ENCODE peak calls at places on chromosomes 3 and 15, in ten cellular contexts. O, F, V, M, X, I, E, A, T and G are unnamed samples.
A peak's percentile ranks its signal among the peaks of the same experiment; 100 is the strongest.

GRCh38 chr3:196666001-196666867 is 26.7 kb downstream of the NRROS start:
- DNase-seq in O (peak; percentile 20), V (peak; percentile 17), F (peak; percentile 57), M (peak; percentile 46), X (no peak), I (no peak), T (no peak), A (no peak), E (peak; percentile 74), G (no peak)

GRCh38 chr15:58484794-58485600 is 53.2 kb downstream of the LIPC start:
- DNase-seq in X (no peak), O (no peak), E (no peak), I (no peak), A (no peak), M (no peak), F (no peak), V (no peak), T (no peak), G (no peak)

GRCh38 chr3:51581529-51581928 is 43.0 kb downstream of the RAD54L2 start:
- DNase-seq in I (no peak), M (no peak), O (peak; percentile 10), A (no peak), V (no peak), X (no peak), F (peak; percentile 55), T (no peak), E (peak; percentile 42), G (no peak)

GRCh38 chr3:8733332-8734094 is at the start of gene CAV3:
- DNase-seq in A (no peak), O (no peak), F (no peak), E (peak; percentile 34), T (no peak), M (no peak), X (no peak), I (no peak), V (no peak), G (no peak)

GRCh38 chr3:47161983-47162694 is 1.8 kb downstream of the SETD2 start:
- DNase-seq in V (no peak), X (no peak), T (peak; percentile 33), A (no peak), O (peak; percentile 24), I (no peak), F (peak; percentile 5), E (peak; percentile 14), M (no peak), G (no peak)

GRCh38 chr3:126117786-126118185 is 33.9 kb upstream of the SLC41A3 start:
- DNase-seq in I (no peak), X (no peak), T (no peak), A (no peak), V (no peak), O (no peak), F (no peak), E (no peak), M (no peak), G (no peak)

GRCh38 chr3:42872718-42873117 is 3.0 kb downstream of the CYP8B1 start:
- DNase-seq in F (no peak), A (no peak), T (no peak), V (no peak), E (no peak), X (no peak), I (no peak), M (no peak), O (no peak), G (no peak)

GRCh38 chr15:83850015-83850414 is 196.1 kb downstream of the ADAMTSL3 start:
- DNase-seq in V (no peak), O (no peak), T (no peak), E (no peak), X (no peak), M (no peak), F (no peak), A (no peak), I (no peak), G (no peak)

GRCh38 chr3:152047465-152047864 is 174.0 kb downstream of the SUCNR1 start:
- DNase-seq in M (peak; percentile 4), X (no peak), A (no peak), E (peak; percentile 27), T (no peak), I (no peak), O (peak; percentile 93), V (no peak), F (peak; percentile 82), G (no peak)

GRCh38 chr3:76096836-76097587 is 311.7 kb upstream of the ZNF717 start:
- DNase-seq in F (peak; percentile 77), O (no peak), T (no peak), M (no peak), A (no peak), V (no peak), E (no peak), X (no peak), I (no peak), G (no peak)

GRCh38 chr15:27796405-27797085 is 302.6 kb downstream of the OCA2 start:
- DNase-seq in E (no peak), X (no peak), M (no peak), A (no peak), O (no peak), T (no peak), F (no peak), I (no peak), V (peak; percentile 15), G (no peak)

GRCh38 chr15:32659340-32659831 is 17.9 kb downstream of the SCG5 start:
- DNase-seq in E (peak; percentile 91), X (no peak), V (no peak), I (no peak), F (peak; percentile 57), A (no peak), M (peak; percentile 89), T (no peak), O (peak; percentile 46), G (no peak)

GRCh38 chr3:188772886-188773285 is 398.9 kb upstream of the TPRG1 start:
- DNase-seq in I (no peak), E (peak; percentile 89), X (no peak), F (peak; percentile 89), T (no peak), M (no peak), V (no peak), O (peak; percentile 67), A (no peak), G (no peak)

GRCh38 chr15:45780352-45780751 is 145.5 kb downstream of the SQOR start:
- DNase-seq in A (no peak), X (no peak), F (no peak), O (no peak), T (no peak), V (no peak), E (no peak), I (no peak), M (no peak), G (no peak)

GRCh38 chr15:72169921-72170611 is 27.5 kb downstream of the GRAMD2A start:
- DNase-seq in V (no peak), I (no peak), T (no peak), A (no peak), E (no peak), O (no peak), X (no peak), M (no peak), F (no peak), G (no peak)

GRCh38 chr3:129827765-129828164 is 65.7 kb downstream of the TMCC1 start:
- DNase-seq in A (no peak), X (no peak), V (no peak), I (no peak), M (no peak), T (peak; percentile 27), O (no peak), F (no peak), E (no peak), G (no peak)

GRCh38 chr15:51046799-51047449 is 47.8 kb downstream of the TNFAIP8L3 start:
- DNase-seq in I (no peak), A (no peak), F (peak; percentile 68), E (peak; percentile 66), M (no peak), T (no peak), V (no peak), O (peak; percentile 49), X (no peak), G (no peak)

GRCh38 chr3:71478568-71478967 is 105.0 kb downstream of the FOXP1 start:
- DNase-seq in T (no peak), E (peak; percentile 35), M (no peak), X (no peak), O (peak; percentile 22), A (peak; percentile 59), I (peak; percentile 48), F (no peak), V (no peak), G (no peak)

GRCh38 chr3:156551746-156552145 is 3.2 kb downstream of the SSR3 start:
- DNase-seq in E (peak; percentile 94), A (no peak), F (peak; percentile 86), X (no peak), M (peak; percentile 60), I (no peak), V (no peak), T (no peak), O (peak; percentile 69), G (no peak)

GRCh38 chr3:45227131-45227819 is 1.2 kb upstream of the TMEM158 start:
- DNase-seq in F (no peak), E (no peak), T (no peak), X (no peak), M (no peak), I (no peak), V (no peak), O (peak; percentile 31), A (no peak), G (no peak)

GRCh38 chr15:58260911-58261267 is 122.7 kb downstream of the AQP9 start:
- DNase-seq in V (peak; percentile 54), I (no peak), E (peak; percentile 54), X (no peak), O (no peak), T (no peak), A (no peak), M (peak; percentile 49), F (peak; percentile 16), G (no peak)

GRCh38 chr3:195254454-195255175 is 16.3 kb downstream of the XXYLT1 start:
- DNase-seq in I (no peak), X (no peak), O (no peak), T (no peak), V (no peak), E (no peak), A (no peak), M (no peak), F (no peak), G (no peak)

GRCh38 chr3:150663461-150663860 is 40.3 kb downstream of the ERICH6 start:
- DNase-seq in A (no peak), F (no peak), O (no peak), E (no peak), V (no peak), X (no peak), I (no peak), M (no peak), T (no peak), G (no peak)

GRCh38 chr15:70320077-70320830 is 222.5 kb upstream of the TLE3 start:
- DNase-seq in F (no peak), V (no peak), I (no peak), T (peak; percentile 55), O (no peak), E (no peak), M (no peak), X (no peak), A (no peak), G (no peak)

GRCh38 chr3:8625991-8626390 is 18.6 kb downstream of the SSUH2 start:
- DNase-seq in O (no peak), V (no peak), F (no peak), A (no peak), M (no peak), E (peak; percentile 72), T (no peak), I (no peak), X (no peak), G (no peak)

GRCh38 chr3:32551087-32551486 is 19.6 kb downstream of the DYNC1LI1 start:
- DNase-seq in X (no peak), A (no peak), M (no peak), E (no peak), I (no peak), F (no peak), T (peak; percentile 9), O (no peak), V (no peak), G (no peak)

GRCh38 chr15:69467636-69468035 is 15.0 kb downstream of the RPLP1 start:
- DNase-seq in A (no peak), F (no peak), O (no peak), T (no peak), E (no peak), M (no peak), V (no peak), I (no peak), X (no peak), G (no peak)

GRCh38 chr3:126523745-126524428 is at the start of gene CHST13:
- DNase-seq in T (no peak), V (no peak), O (peak; percentile 56), M (peak; percentile 19), X (no peak), I (no peak), F (peak; percentile 36), A (no peak), E (peak; percentile 50), G (peak; percentile 14)